ENCODE peak calls at places on chromosomes 5 and 9, in six cellular contexts. J is sigmoid colon, W is stomach, S is HCT116, U is prostate gland, D is spleen. L is an unnamed sample.

GRCh38 chr5:65623482-65623881 is 651 bp downstream of the TRIM23 start:
- DNase-seq in W (no peak), S (no peak), J (no peak), U (no peak), D (no peak), L (no peak)

GRCh38 chr5:143376911-143377838 is 26.3 kb downstream of the NR3C1 start:
- DNase-seq in J (no peak), D (no peak), U (no peak), W (no peak), S (peak), L (no peak)

GRCh38 chr9:38018964-38019602 is 49.9 kb downstream of the SHB start:
- DNase-seq in D (no peak), W (peak), S (no peak), J (peak), U (peak), L (no peak)

GRCh38 chr5:15010936-15011335 is 139.4 kb upstream of the ANKH start:
- DNase-seq in W (no peak), J (no peak), S (no peak), U (no peak), D (no peak), L (no peak)

GRCh38 chr5:170985486-170985885 is 123.7 kb downstream of the RANBP17 start:
- DNase-seq in D (no peak), J (no peak), U (no peak), W (no peak), S (no peak), L (no peak)

GRCh38 chr5:115810776-115811175 is 5.7 kb downstream of the CDO1 start:
- DNase-seq in U (no peak), D (no peak), J (no peak), S (no peak), W (no peak), L (no peak)

GRCh38 chr5:176728810-176729209 is 81.5 kb downstream of the TSPAN17 start:
- DNase-seq in J (no peak), U (no peak), D (peak), W (no peak), S (no peak), L (no peak)

GRCh38 chr5:56269216-56269927 is 36.2 kb upstream of the ANKRD55 start:
- DNase-seq in J (no peak), S (peak), U (no peak), D (no peak), W (no peak), L (peak)

GRCh38 chr9:94929373-94929764 is 202.9 kb downstream of the AOPEP start:
- DNase-seq in U (no peak), S (no peak), W (no peak), D (no peak), J (no peak), L (no peak)

GRCh38 chr5:72383280-72384205 is 63.4 kb downstream of the PTCD2 start:
- DNase-seq in J (no peak), W (no peak), S (no peak), D (no peak), U (no peak), L (no peak)

GRCh38 chr5:9288234-9288633 is 257.6 kb downstream of the SEMA5A start:
- DNase-seq in D (no peak), U (no peak), W (no peak), S (no peak), J (no peak), L (no peak)

GRCh38 chr5:175880797-175881312 is 9.5 kb downstream of the CPLX2 start:
- DNase-seq in D (no peak), W (no peak), U (no peak), S (no peak), J (no peak), L (no peak)

GRCh38 chr5:17157916-17158529 is 59.4 kb upstream of the BASP1 start:
- DNase-seq in U (no peak), D (no peak), W (no peak), S (no peak), J (no peak), L (no peak)

GRCh38 chr9:97386733-97387503 is 25.0 kb upstream of the TDRD7 start:
- DNase-seq in U (peak), S (peak), W (peak), J (no peak), D (peak), L (peak)

GRCh38 chr9:121744687-121745395 is 93.4 kb downstream of the DAB2IP start:
- DNase-seq in D (no peak), U (no peak), J (no peak), W (no peak), S (no peak), L (no peak)

GRCh38 chr5:15904894-15905805 is 274.4 kb downstream of the MARCHF11 start:
- DNase-seq in W (no peak), J (no peak), D (no peak), U (no peak), S (no peak), L (no peak)

GRCh38 chr5:3187846-3188425 is 407.7 kb upstream of the IRX1 start:
- DNase-seq in U (no peak), D (no peak), J (no peak), W (no peak), S (no peak), L (no peak)

GRCh38 chr9:99176527-99177013 is 45.2 kb downstream of the ALG2 start:
- DNase-seq in S (no peak), U (no peak), D (no peak), J (no peak), W (no peak), L (no peak)

GRCh38 chr5:167992868-167993267 is 298.6 kb upstream of the WWC1 start:
- DNase-seq in W (no peak), J (no peak), D (no peak), U (no peak), S (no peak), L (no peak)

GRCh38 chr9:122754825-122755224 is 12.7 kb downstream of the OR1L6 start:
- DNase-seq in J (no peak), U (no peak), S (no peak), D (no peak), W (no peak), L (no peak)

GRCh38 chr5:133472829-133473228 is 139.5 kb downstream of the FSTL4 start:
- DNase-seq in S (no peak), U (no peak), D (no peak), W (no peak), J (no peak), L (no peak)

GRCh38 chr9:113646491-113646890 is 183.0 kb downstream of the RGS3 start:
- DNase-seq in J (peak), S (no peak), U (no peak), D (no peak), W (no peak), L (no peak)

GRCh38 chr5:150114102-150114641 is 27.8 kb upstream of the CSF1R start:
- DNase-seq in S (no peak), J (no peak), W (peak), D (no peak), U (no peak), L (peak)

GRCh38 chr9:106859957-106860715 is 2.8 kb upstream of the ZNF462 start:
- DNase-seq in S (peak), J (peak), W (no peak), U (peak), D (no peak), L (no peak)

GRCh38 chr5:10691826-10692785 is 68.9 kb downstream of the DAP start:
- DNase-seq in D (no peak), U (no peak), S (no peak), W (no peak), J (no peak), L (no peak)

GRCh38 chr9:94591876-94592275 is 1.7 kb downstream of the FBP2 start:
- DNase-seq in J (no peak), S (no peak), D (no peak), W (no peak), U (no peak), L (no peak)

GRCh38 chr5:39206630-39207319 is 12.6 kb downstream of the FYB1 start:
- DNase-seq in J (no peak), S (no peak), U (no peak), W (no peak), D (no peak), L (no peak)

GRCh38 chr5:39207628-39208027 is 11.7 kb downstream of the FYB1 start:
- DNase-seq in J (no peak), D (no peak), U (no peak), W (no peak), S (no peak), L (no peak)

GRCh38 chr5:39211773-39212172 is 7.6 kb downstream of the FYB1 start:
- DNase-seq in W (no peak), D (no peak), J (no peak), U (no peak), S (no peak), L (no peak)

GRCh38 chr5:39208471-39208870 is 10.9 kb downstream of the FYB1 start:
- DNase-seq in S (no peak), W (no peak), D (no peak), J (no peak), U (no peak), L (no peak)

GRCh38 chr5:39209924-39210323 is 9.4 kb downstream of the FYB1 start:
- DNase-seq in U (no peak), D (peak), J (no peak), W (peak), S (no peak), L (peak)
- TF ChIP-seq POLR2A in U (no peak), D (no peak), J (no peak), W (no peak), S (no peak), L (no peak)

GRCh38 chr5:124746916-124747769 is 704 bp upstream of the ZNF608 start:
- DNase-seq in U (peak), D (peak), W (peak), S (peak), J (peak), L (no peak)
- TF ChIP-seq POLR2AphosphoS5 in U (peak), D (no peak), W (peak), S (no peak), J (peak), L (no peak)

GRCh38 chr9:109138421-109138820 is 18.7 kb upstream of the TMEM245 start:
- DNase-seq in J (no peak), W (no peak), S (no peak), D (no peak), U (no peak), L (no peak)

GRCh38 chr9:109145062-109145461 is 22.0 kb downstream of the FRRS1L start:
- DNase-seq in J (no peak), D (no peak), W (no peak), U (no peak), S (no peak), L (no peak)

GRCh38 chr9:109139851-109140250 is 20.1 kb upstream of the TMEM245 start:
- DNase-seq in D (no peak), U (no peak), S (no peak), W (no peak), J (no peak), L (no peak)

GRCh38 chr9:109141375-109141774 is 21.6 kb upstream of the TMEM245 start:
- DNase-seq in S (no peak), U (no peak), J (no peak), D (no peak), W (no peak), L (no peak)

GRCh38 chr9:109143881-109144562 is 23.0 kb downstream of the FRRS1L start:
- DNase-seq in D (no peak), W (no peak), J (no peak), S (peak), U (no peak), L (peak)
- TF ChIP-seq POLR2A in D (no peak), W (no peak), J (no peak), S (no peak), U (no peak), L (no peak)

GRCh38 chr5:109865636-109866035 is 175.9 kb downstream of the MAN2A1 start:
- DNase-seq in U (no peak), D (no peak), S (no peak), J (no peak), W (no peak), L (no peak)

GRCh38 chr5:109863752-109864151 is 174.0 kb downstream of the MAN2A1 start:
- DNase-seq in U (no peak), D (no peak), S (no peak), J (no peak), W (no peak), L (no peak)

GRCh38 chr5:109868737-109869136 is 179.0 kb downstream of the MAN2A1 start:
- DNase-seq in S (no peak), D (no peak), W (no peak), J (no peak), U (no peak), L (no peak)

GRCh38 chr5:109862301-109862700 is 172.6 kb downstream of the MAN2A1 start:
- DNase-seq in J (no peak), U (no peak), W (no peak), S (no peak), D (no peak), L (no peak)

DNA sequence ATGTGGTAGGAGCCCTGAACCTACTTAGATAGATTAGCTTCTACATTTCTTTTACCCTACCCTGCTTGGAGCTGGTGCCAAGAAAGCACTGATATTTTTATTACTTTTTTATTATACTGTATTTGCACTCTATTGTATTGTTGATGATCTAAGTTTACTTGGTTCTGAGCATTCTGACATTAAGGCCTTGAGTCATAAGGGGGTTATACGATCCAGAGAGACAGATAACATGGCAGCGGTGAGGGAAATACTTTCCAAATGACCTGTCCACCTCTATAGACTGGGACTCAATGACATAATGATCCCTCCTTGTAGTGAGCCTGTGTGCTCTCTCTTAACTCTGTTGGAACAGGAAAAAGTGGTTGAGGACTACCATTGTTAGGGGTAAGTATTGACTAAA is 176.3 kb downstream of the MAN2A1 start:
- DNase-seq in W (no peak), D (no peak), U (no peak), J (no peak), S (no peak), L (no peak)
- TF ChIP-seq POLR2AphosphoS5 in W (no peak), D (no peak), U (no peak), J (no peak), S (no peak), L (no peak)

DNA sequence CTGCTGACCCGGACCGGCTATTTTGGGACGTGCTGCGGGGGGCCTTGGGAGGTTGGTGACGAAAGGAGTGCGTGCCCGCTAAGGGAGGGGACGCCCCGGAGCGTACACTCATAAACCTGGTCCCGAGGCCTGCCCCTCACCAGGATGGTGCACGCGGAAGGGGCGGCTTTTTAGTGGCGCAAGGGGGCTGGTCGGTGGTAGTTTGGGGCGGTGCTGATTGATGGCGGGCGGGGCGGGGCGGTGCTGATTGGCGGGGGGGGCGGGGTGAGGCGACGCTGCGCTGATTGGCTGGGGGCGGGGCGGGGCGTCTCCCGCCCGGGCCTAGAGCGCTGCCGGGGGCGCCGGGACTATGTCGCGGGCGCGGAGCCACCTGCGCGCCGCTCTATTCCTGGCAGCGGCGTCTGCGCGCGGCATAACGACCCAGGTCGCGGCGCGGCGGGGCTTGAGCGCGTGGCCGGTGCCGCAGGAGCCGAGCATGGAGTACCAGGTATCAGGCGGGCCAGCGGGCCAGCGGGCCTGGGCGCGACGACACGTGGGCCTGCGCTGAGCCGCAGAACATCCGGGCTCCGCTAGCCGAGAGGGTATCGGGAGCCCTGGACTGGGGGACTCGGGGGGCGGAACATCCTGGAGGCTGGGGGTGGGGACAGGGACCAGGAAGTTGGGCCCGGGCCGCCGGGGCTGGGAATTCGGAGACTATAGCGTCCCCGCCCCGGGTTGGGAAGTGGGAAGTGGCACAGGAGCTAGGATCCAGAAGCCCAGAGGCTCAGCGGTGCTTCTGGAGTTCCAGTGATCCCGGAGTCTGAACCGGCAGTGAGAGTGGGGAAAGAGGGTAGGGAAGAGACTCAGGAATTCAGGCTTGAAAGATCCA is at the start of gene FPGS:
- DNase-seq in S (peak), J (peak), W (peak), D (peak), U (peak), L (peak)
- TF ChIP-seq POLR2A in S (no peak), J (peak), W (peak), D (peak), U (peak), L (peak)

DNA sequence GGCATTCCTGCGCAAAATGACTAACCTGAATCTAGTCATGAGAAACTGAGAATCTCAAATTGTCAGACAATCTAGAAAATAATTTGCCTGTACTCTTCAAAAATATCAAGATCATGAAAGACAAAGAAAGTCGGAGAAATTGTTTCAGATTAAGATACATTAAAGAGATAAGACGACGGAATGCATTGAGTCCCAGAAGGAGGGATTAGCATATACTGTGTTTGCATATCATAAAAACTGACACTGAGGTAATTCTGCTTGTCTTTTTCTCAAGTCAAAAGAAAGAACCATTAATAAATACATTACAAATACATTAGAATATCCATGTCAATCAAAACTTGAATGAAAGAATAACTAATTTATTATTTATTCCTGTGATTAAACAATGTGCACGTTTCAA is 88.4 kb downstream of the CDH12 start:
- DNase-seq in S (no peak), W (no peak), J (no peak), U (no peak), D (no peak), L (no peak)
- TF ChIP-seq POLR2AphosphoS5 in S (no peak), W (no peak), J (no peak), U (no peak), D (no peak), L (no peak)